ENCODE peak calls at places on chromosomes 12 and 14, in four cellular contexts. S is HCT116, T is K562, Y is GM12878. J is an unnamed sample.

GRCh38 chr14:41785696-41786095 is 179.0 kb downstream of the LRFN5 start:
- DNase-seq in S (no peak), T (no peak), Y (no peak), J (peak)

GRCh38 chr12:53492830-53493609 is 6.2 kb downstream of the MAP3K12 start:
- DNase-seq in S (peak), T (peak), Y (peak), J (peak)

GRCh38 chr12:120186654-120187053 is 7.9 kb downstream of the GCN1 start:
- DNase-seq in S (no peak), T (no peak), Y (no peak), J (no peak)

GRCh38 chr14:49972840-49973239 is 80.0 kb downstream of the ARF6 start:
- DNase-seq in S (peak), T (peak), Y (no peak), J (peak)

GRCh38 chr12:18895946-18896345 is 158.0 kb downstream of the CAPZA3 start:
- DNase-seq in S (no peak), T (peak), Y (no peak), J (no peak)

GRCh38 chr12:90627180-90627896 is 327.6 kb downstream of the CCER1 start:
- DNase-seq in S (no peak), T (no peak), Y (no peak), J (no peak)

GRCh38 chr12:18275974-18276373 is 14.7 kb downstream of the PIK3C2G start:
- DNase-seq in S (peak), T (no peak), Y (no peak), J (no peak)

GRCh38 chr12:29008786-29009185 is 140.3 kb upstream of the FAR2 start:
- DNase-seq in S (no peak), T (no peak), Y (no peak), J (no peak)

GRCh38 chr12:561908-562593 is 101.2 kb downstream of the NINJ2 start:
- DNase-seq in S (no peak), T (peak), Y (no peak), J (no peak)

GRCh38 chr14:101960225-101960624 is 4.1 kb upstream of the DYNC1H1 start:
- DNase-seq in S (no peak), T (peak), Y (no peak), J (no peak)

GRCh38 chr14:53218161-53218560 is 65.0 kb upstream of the DDHD1 start:
- DNase-seq in S (no peak), T (no peak), Y (no peak), J (no peak)

GRCh38 chr12:21248679-21249078 is 86.0 kb downstream of the SLCO1A2 start:
- DNase-seq in S (no peak), T (no peak), Y (no peak), J (peak)

GRCh38 chr12:77120156-77120555 is 54.8 kb upstream of the E2F7 start:
- DNase-seq in S (peak), T (no peak), Y (no peak), J (no peak)

GRCh38 chr14:61337893-61338292 is 16.5 kb downstream of the PRKCH start:
- DNase-seq in S (no peak), T (no peak), Y (no peak), J (no peak)

GRCh38 chr12:107570721-107571120 is 114.9 kb upstream of the PWP1 start:
- DNase-seq in S (no peak), T (no peak), Y (no peak), J (no peak)

GRCh38 chr14:64109821-64110554 is 184.2 kb downstream of the ESR2 start:
- DNase-seq in S (no peak), T (no peak), Y (no peak), J (no peak)

GRCh38 chr14:55593698-55594097 is 13.7 kb downstream of the KTN1 start:
- DNase-seq in S (no peak), T (peak), Y (no peak), J (no peak)

GRCh38 chr12:108166505-108166904 is 37.4 kb downstream of the WSCD2 start:
- DNase-seq in S (no peak), T (no peak), Y (no peak), J (no peak)

GRCh38 chr12:96210376-96211055 is 16.3 kb downstream of the ELK3 start:
- DNase-seq in S (no peak), T (no peak), Y (no peak), J (no peak)

GRCh38 chr12:110431957-110432587 is 18.1 kb downstream of the ARPC3 start:
- DNase-seq in S (no peak), T (no peak), Y (no peak), J (no peak)

GRCh38 chr12:57161491-57161890 is 14.1 kb upstream of the LRP1-AS start:
- DNase-seq in S (no peak), T (no peak), Y (no peak), J (no peak)

GRCh38 chr14:67729072-67729561 is 27.4 kb downstream of the RDH12 start:
- DNase-seq in S (no peak), T (no peak), Y (no peak), J (peak)

GRCh38 chr14:25381498-25381897 is 331.6 kb upstream of the STXBP6 start:
- DNase-seq in S (no peak), T (peak), Y (no peak), J (no peak)

GRCh38 chr12:1197264-1198018 is 206.4 kb downstream of the ERC1 start:
- DNase-seq in S (no peak), T (no peak), Y (no peak), J (no peak)

GRCh38 chr12:76123301-76124212 is 39.1 kb upstream of the NAP1L1 start:
- DNase-seq in S (no peak), T (no peak), Y (no peak), J (no peak)

GRCh38 chr12:13350946-13351345 is 154.4 kb downstream of the EMP1 start:
- DNase-seq in S (no peak), T (no peak), Y (no peak), J (no peak)

GRCh38 chr12:116916714-116917114 is 6.0 kb downstream of the FBXW8 start:
- DNase-seq in S (peak), T (peak), Y (peak), J (peak)

GRCh38 chr14:95495538-95496025 is 20.9 kb downstream of the SYNE3 start:
- DNase-seq in S (no peak), T (no peak), Y (peak), J (no peak)

GRCh38 chr14:31921251-31921650 is 155.9 kb upstream of the ARHGAP5 start:
- DNase-seq in S (no peak), T (no peak), Y (no peak), J (no peak)

GRCh38 chr12:60498656-60499055 is 902.8 kb downstream of the SLC16A7 start:
- DNase-seq in S (no peak), T (no peak), Y (no peak), J (no peak)

GRCh38 chr12:123713398-123714301 is 1.5 kb downstream of the ATP6V0A2 start:
- DNase-seq in S (no peak), T (peak), Y (no peak), J (peak)

GRCh38 chr12:39780527-39781446 is 161.2 kb upstream of the ABCD2 start:
- DNase-seq in S (no peak), T (no peak), Y (no peak), J (no peak)

GRCh38 chr12:48910196-48910595 is 15.1 kb downstream of the FKBP11 start:
- DNase-seq in S (no peak), T (no peak), Y (no peak), J (no peak)

GRCh38 chr12:108967869-108968540 is 52.9 kb downstream of the SVOP start:
- DNase-seq in S (peak), T (peak), Y (no peak), J (peak)

GRCh38 chr14:33254342-33254741 is 315.7 kb downstream of the NPAS3 start:
- DNase-seq in S (no peak), T (no peak), Y (no peak), J (no peak)

GRCh38 chr12:80087486-80088213 is 11.7 kb upstream of the OTOGL start:
- DNase-seq in S (no peak), T (peak), Y (no peak), J (no peak)

GRCh38 chr12:6729186-6729585 is 5.3 kb downstream of the COPS7A start:
- DNase-seq in S (no peak), T (no peak), Y (no peak), J (no peak)

GRCh38 chr14:101495827-101496778 is 65.2 kb upstream of the DIO3 start:
- DNase-seq in S (no peak), T (no peak), Y (no peak), J (no peak)

GRCh38 chr14:105413542-105413886 is 6.1 kb upstream of the MTA1 start:
- DNase-seq in S (no peak), T (no peak), Y (no peak), J (no peak)

GRCh38 chr12:112936264-112936663 is 2.0 kb upstream of the OAS3 start:
- DNase-seq in S (no peak), T (no peak), Y (no peak), J (no peak)
- TF ChIP-seq JUND in S (no peak), T (no peak), Y (no peak), J (no peak)

GRCh38 chr12:69163681-69164362 is 75.5 kb upstream of the CPSF6 start:
- DNase-seq in S (no peak), T (peak), Y (no peak), J (no peak)

GRCh38 chr12:69167648-69168165 is 71.7 kb upstream of the CPSF6 start:
- DNase-seq in S (no peak), T (no peak), Y (no peak), J (no peak)

GRCh38 chr12:69157023-69157655 is 82.2 kb upstream of the CPSF6 start:
- DNase-seq in S (peak), T (peak), Y (peak), J (peak)

DNA sequence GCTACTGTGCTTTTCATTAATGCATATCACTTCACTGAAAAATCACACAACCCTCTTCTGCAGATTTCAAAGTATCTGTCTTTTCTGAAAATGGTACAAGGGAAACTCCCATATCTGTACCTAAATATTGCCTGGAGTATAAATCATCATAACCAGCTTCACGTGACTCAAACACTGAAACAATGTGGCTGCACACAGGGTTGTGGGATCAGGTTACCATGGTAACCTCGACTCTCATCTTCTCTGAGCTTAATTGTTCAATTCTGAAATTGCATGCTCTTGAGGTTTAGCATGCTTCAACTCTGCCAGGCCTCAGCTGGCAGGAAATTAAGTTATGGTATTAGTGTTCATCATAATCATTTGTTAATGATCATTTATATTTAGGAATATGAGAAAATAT is 77.5 kb upstream of the CPSF6 start:
- DNase-seq in S (no peak), T (no peak), Y (peak), J (no peak)
- TF ChIP-seq JUND in S (no peak), T (no peak), Y (no peak), J (no peak)

GRCh38 chr12:46538976-46539375 is 166.4 kb upstream of the SLC38A2 start:
- DNase-seq in S (no peak), T (no peak), Y (no peak), J (no peak)
- TF ChIP-seq JUND in S (no peak), T (no peak), Y (no peak), J (no peak)

DNA sequence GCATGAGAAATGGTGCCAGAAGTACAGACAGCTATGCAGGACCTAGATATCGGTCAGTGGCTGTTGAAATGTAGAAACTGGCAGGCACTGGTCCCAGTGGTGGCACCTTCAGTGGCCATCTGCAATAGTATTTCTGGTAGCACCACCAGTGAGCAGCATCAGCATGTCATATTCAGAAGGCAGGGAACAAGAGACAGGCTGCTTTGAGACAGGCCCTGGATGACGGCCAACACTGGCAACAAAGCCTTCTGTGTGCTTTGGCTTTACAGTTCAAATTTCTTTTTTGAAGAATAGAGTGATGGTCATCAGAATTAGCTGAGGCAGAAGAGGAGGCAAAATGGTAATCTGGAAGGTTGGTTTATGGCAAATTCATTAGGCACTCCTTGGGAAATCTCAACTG is 273.4 kb upstream of the SLC16A7 start:
- DNase-seq in S (no peak), T (no peak), Y (no peak), J (peak)
- TF ChIP-seq JUND in S (no peak), T (no peak), Y (no peak), J (no peak)

GRCh38 chr12:70028918-70029317 is 203.9 kb downstream of the MYRFL start:
- DNase-seq in S (no peak), T (no peak), Y (no peak), J (no peak)

GRCh38 chr12:70028515-70028914 is 203.5 kb downstream of the MYRFL start:
- DNase-seq in S (no peak), T (no peak), Y (no peak), J (no peak)

GRCh38 chr12:70031046-70031445 is 206.0 kb downstream of the MYRFL start:
- DNase-seq in S (no peak), T (no peak), Y (no peak), J (peak)

GRCh38 chr12:70032076-70032475 is 207.0 kb downstream of the MYRFL start:
- DNase-seq in S (no peak), T (no peak), Y (no peak), J (no peak)

GRCh38 chr12:70033310-70033709 is 208.3 kb downstream of the MYRFL start:
- DNase-seq in S (no peak), T (no peak), Y (no peak), J (no peak)
- TF ChIP-seq JUND in S (no peak), T (no peak), Y (no peak), J (no peak)

GRCh38 chr12:66647034-66647691 is 31.7 kb downstream of the GRIP1 start:
- DNase-seq in S (no peak), T (no peak), Y (no peak), J (no peak)
- TF ChIP-seq JUND in S (no peak), T (no peak), Y (no peak), J (no peak)

GRCh38 chr12:65825573-65826512 is 1.6 kb downstream of the HMGA2 start:
- DNase-seq in S (no peak), T (no peak), Y (no peak), J (no peak)
- TF ChIP-seq JUND in S (no peak), T (no peak), Y (no peak), J (no peak)

GRCh38 chr12:93451423-93452158 is 9.8 kb upstream of the UBE2N start:
- DNase-seq in S (no peak), T (no peak), Y (no peak), J (no peak)

GRCh38 chr12:93449277-93449676 is 7.5 kb upstream of the UBE2N start:
- DNase-seq in S (no peak), T (no peak), Y (no peak), J (no peak)

GRCh38 chr12:93447555-93448265 is 6.0 kb upstream of the UBE2N start:
- DNase-seq in S (no peak), T (no peak), Y (no peak), J (no peak)

GRCh38 chr12:93453633-93454032 is 11.9 kb upstream of the UBE2N start:
- DNase-seq in S (no peak), T (no peak), Y (no peak), J (no peak)

GRCh38 chr12:93448796-93449195 is 7.0 kb upstream of the UBE2N start:
- DNase-seq in S (no peak), T (no peak), Y (no peak), J (no peak)
- TF ChIP-seq JUND in S (no peak), T (no peak), Y (no peak), J (no peak)

DNA sequence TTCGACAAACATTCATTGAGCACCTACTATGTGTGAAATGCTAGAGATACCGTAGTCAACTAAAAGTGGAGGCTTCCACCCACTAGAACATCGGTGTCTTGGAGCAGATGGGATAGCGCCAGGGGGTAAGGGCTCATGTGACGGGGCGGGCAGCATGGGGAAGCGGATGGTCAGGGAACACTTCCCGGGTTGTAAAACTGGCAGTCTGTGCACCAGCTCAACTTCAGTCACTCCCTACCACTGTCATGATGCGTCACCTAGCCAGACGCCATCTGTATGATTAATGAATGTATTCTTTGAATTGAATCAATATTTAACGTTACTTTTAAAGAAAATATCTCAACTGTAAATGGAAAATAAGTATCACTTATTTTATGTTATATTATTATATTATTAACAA is 93.5 kb downstream of the PIWIL1 start:
- DNase-seq in S (no peak), T (no peak), Y (no peak), J (no peak)
- TF ChIP-seq JUND in S (no peak), T (no peak), Y (no peak), J (no peak)